ENCODE peak calls at places on chromosomes 5 and 9, in ten cellular contexts. S is dermis blood vessel endothelial cell, X is thyroid gland, Q is upper lobe of right lung, N is fibroblast of the conjunctiva, Z is NCI-H774, K is keratinocyte, U is NCI-H1694 treated with DMSO at 0.1 percent for 48 hours, A is GM04504, E is NCI-H510A treated with DMSO at 0.1 percent for 48 hours. P is an unnamed sample.

GRCh38 chr9:124776952-124777645 is at the start of gene OLFML2A:
- DNase-seq in S (peak), X (peak), Q (peak), N (no peak), Z (peak), K (no peak), U (no peak), A (no peak), E (peak), P (peak)

GRCh38 chr5:142830241-142831018 is 60.3 kb downstream of the ARHGAP26 start:
- DNase-seq in S (peak), X (no peak), Q (no peak), N (peak), Z (no peak), K (no peak), U (no peak), A (peak), E (no peak), P (no peak)

GRCh38 chr5:139642891-139643871 is 5.0 kb upstream of the CXXC5 start:
- DNase-seq in S (no peak), X (peak), Q (peak), N (no peak), Z (no peak), K (no peak), U (no peak), A (no peak), E (no peak), P (no peak)

GRCh38 chr5:139660916-139661814 is 13.0 kb downstream of the CXXC5 start:
- DNase-seq in S (peak), X (no peak), Q (peak), N (peak), Z (no peak), K (peak), U (no peak), A (peak), E (no peak), P (no peak)

GRCh38 chr5:73376618-73377170 is 71.9 kb downstream of the FOXD1 start:
- DNase-seq in S (no peak), X (no peak), Q (no peak), N (no peak), Z (no peak), K (peak), U (no peak), A (no peak), E (no peak), P (no peak)

GRCh38 chr5:6790346-6790865 is 77.2 kb downstream of the TENT4A start:
- DNase-seq in S (no peak), X (no peak), Q (no peak), N (no peak), Z (no peak), K (no peak), U (no peak), A (no peak), E (no peak), P (no peak)

GRCh38 chr5:129836321-129836720 is 67.9 kb upstream of the CHSY3 start:
- DNase-seq in S (no peak), X (no peak), Q (no peak), N (no peak), Z (no peak), K (no peak), U (no peak), A (no peak), E (no peak), P (no peak)

GRCh38 chr5:150409638-150410523 is 2.8 kb downstream of the CD74 start:
- DNase-seq in S (peak), X (peak), Q (peak), N (peak), Z (peak), K (peak), U (peak), A (peak), E (peak), P (peak)

GRCh38 chr5:33891731-33892418 is at the start of gene ADAMTS12:
- DNase-seq in S (no peak), X (peak), Q (peak), N (no peak), Z (no peak), K (no peak), U (no peak), A (no peak), E (no peak), P (no peak)

GRCh38 chr9:36486454-36486932 is 86.2 kb upstream of the MELK start:
- DNase-seq in S (peak), X (peak), Q (no peak), N (no peak), Z (no peak), K (no peak), U (no peak), A (no peak), E (no peak), P (no peak)

GRCh38 chr9:19409406-19410194 is 791 bp downstream of the ACER2 start:
- DNase-seq in S (peak), X (peak), Q (peak), N (no peak), Z (peak), K (no peak), U (peak), A (no peak), E (no peak), P (peak)

GRCh38 chr9:116749176-116749575 is 62.1 kb downstream of the TRIM32 start:
- DNase-seq in S (no peak), X (no peak), Q (no peak), N (no peak), Z (no peak), K (no peak), U (no peak), A (no peak), E (no peak), P (no peak)

P was measured in NCI-H1930.